ENCODE peak calls at places on chromosomes 1 and 21, in six cellular contexts. G, P, H, L, V and S are unnamed samples.

GRCh38 chr1:25619101-25619890 is 2.7 kb downstream of the MAN1C1 start:
- DNase-seq in G (peak), P (no peak), H (peak), L (peak), V (no peak), S (no peak)

GRCh38 chr1:150613061-150613920 is 16.1 kb downstream of the ENSA start:
- DNase-seq in G (no peak), P (peak), H (no peak), L (peak), V (no peak), S (no peak)

GRCh38 chr1:202090994-202091393 is 31.7 kb upstream of the GPR37L1 start:
- DNase-seq in G (no peak), P (no peak), H (no peak), L (no peak), V (no peak), S (no peak)

GRCh38 chr1:11787251-11787803 is 18.4 kb downstream of the MTHFR start:
- DNase-seq in G (no peak), P (no peak), H (peak), L (peak), V (no peak), S (no peak)

GRCh38 chr1:205229399-205229861 is 1.7 kb downstream of the TMCC2 start:
- DNase-seq in G (peak), P (peak), H (no peak), L (peak), V (no peak), S (peak)

GRCh38 chr1:3890389-3891328 is 9.4 kb downstream of the C1orf174 start:
- DNase-seq in G (no peak), P (no peak), H (no peak), L (no peak), V (peak), S (no peak)

GRCh38 chr21:45502006-45502345 is 40.3 kb downstream of the SLC19A1 start:
- DNase-seq in G (no peak), P (no peak), H (peak), L (no peak), V (peak), S (no peak)

GRCh38 chr1:170886460-170886859 is 48.9 kb upstream of the MROH9 start:
- DNase-seq in G (no peak), P (no peak), H (no peak), L (no peak), V (no peak), S (no peak)

GRCh38 chr1:160429702-160430535 is 29.6 kb downstream of the VANGL2 start:
- DNase-seq in G (no peak), P (no peak), H (no peak), L (no peak), V (no peak), S (no peak)

GRCh38 chr1:117565745-117566455 is 39.9 kb upstream of the TENT5C start:
- DNase-seq in G (no peak), P (no peak), H (no peak), L (no peak), V (no peak), S (no peak)

GRCh38 chr1:28086651-28087050 is 1.8 kb downstream of the EYA3 start:
- DNase-seq in G (no peak), P (no peak), H (no peak), L (no peak), V (no peak), S (no peak)

GRCh38 chr1:59947047-59947938 is 20.7 kb upstream of the CYP2J2 start:
- DNase-seq in G (peak), P (peak), H (no peak), L (peak), V (no peak), S (no peak)

GRCh38 chr1:28893403-28894102 is 20.8 kb upstream of the EPB41 start:
- DNase-seq in G (no peak), P (no peak), H (no peak), L (no peak), V (peak), S (no peak)

GRCh38 chr1:145906954-145907755 is 2.7 kb downstream of the ITGA10 start:
- DNase-seq in G (no peak), P (no peak), H (no peak), L (no peak), V (no peak), S (no peak)

GRCh38 chr1:24189528-24189927 is 2.4 kb upstream of the IFNLR1 start:
- DNase-seq in G (no peak), P (no peak), H (no peak), L (no peak), V (peak), S (no peak)

GRCh38 chr21:45841033-45841432 is 140.5 kb upstream of the COL6A1 start:
- DNase-seq in G (no peak), P (no peak), H (no peak), L (no peak), V (no peak), S (no peak)

GRCh38 chr1:161017756-161018630 is 3.0 kb downstream of the F11R start:
- DNase-seq in G (no peak), P (no peak), H (no peak), L (no peak), V (no peak), S (no peak)

GRCh38 chr1:87201768-87202167 is 126.9 kb upstream of the LMO4 start:
- DNase-seq in G (no peak), P (no peak), H (no peak), L (no peak), V (no peak), S (no peak)

GRCh38 chr1:3030663-3031381 is 9.6 kb downstream of the ACTRT2 start:
- DNase-seq in G (no peak), P (no peak), H (no peak), L (no peak), V (peak), S (no peak)

GRCh38 chr1:88935522-88936222 is 44.3 kb upstream of the GTF2B start:
- DNase-seq in G (peak), P (peak), H (no peak), L (peak), V (no peak), S (no peak)

GRCh38 chr1:87111659-87112339 is 197.4 kb downstream of the HS2ST1 start:
- DNase-seq in G (no peak), P (no peak), H (no peak), L (no peak), V (no peak), S (no peak)

GRCh38 chr1:230807551-230808267 is 60.5 kb downstream of the CAPN9 start:
- DNase-seq in G (no peak), P (no peak), H (no peak), L (no peak), V (no peak), S (no peak)

GRCh38 chr1:84247425-84248220 is 53.9 kb upstream of the SAMD13 start:
- DNase-seq in G (no peak), P (peak), H (no peak), L (peak), V (no peak), S (no peak)

GRCh38 chr21:33036430-33037162 is 10.9 kb downstream of the OLIG2 start:
- DNase-seq in G (no peak), P (no peak), H (peak), L (peak), V (peak), S (peak)

GRCh38 chr1:83515566-83516169 is 483.3 kb downstream of the TTLL7 start:
- DNase-seq in G (no peak), P (no peak), H (no peak), L (no peak), V (no peak), S (no peak)

GRCh38 chr1:180029524-180030130 is 75.0 kb downstream of the CEP350 start:
- DNase-seq in G (no peak), P (no peak), H (no peak), L (no peak), V (no peak), S (no peak)

GRCh38 chr1:30038134-30039025 is 685.0 kb downstream of the MATN1 start:
- DNase-seq in G (no peak), P (no peak), H (no peak), L (no peak), V (no peak), S (no peak)

GRCh38 chr1:208243522-208243850 is 698 bp downstream of the PLXNA2 start:
- DNase-seq in G (peak), P (no peak), H (no peak), L (no peak), V (no peak), S (no peak)

GRCh38 chr1:145962157-145963102 is 1.9 kb downstream of the ANKRD34A start:
- DNase-seq in G (no peak), P (no peak), H (peak), L (no peak), V (peak), S (no peak)